ENCODE peak calls at places on chromosomes 11 and 22, in nine cellular contexts. R, N, I, W, B, M, Y, A and X are unnamed samples.
A peak's percentile ranks its signal among the peaks of the same experiment; 100 is the strongest.

GRCh38 chr11:129279326-129280026 is 87.4 kb upstream of the ARHGAP32 start:
- DNase-seq in R (peak; percentile 86), N (peak; percentile 94), I (no peak), W (peak; percentile 71), B (no peak), M (peak; percentile 69), Y (peak; percentile 22), A (peak; percentile 84), X (peak; percentile 45)

GRCh38 chr22:42937164-42937854 is 77.6 kb downstream of the PACSIN2 start:
- DNase-seq in R (no peak), N (peak; percentile 80), I (peak; percentile 30), W (peak; percentile 88), B (no peak), M (peak; percentile 87), Y (peak; percentile 55), A (peak; percentile 70), X (peak; percentile 69)

GRCh38 chr11:86737752-86738151 is 62.6 kb upstream of the PRSS23 start:
- DNase-seq in R (no peak), N (peak; percentile 81), I (no peak), W (no peak), B (no peak), M (peak; percentile 92), Y (no peak), A (no peak), X (no peak)

GRCh38 chr11:116691779-116692178 is 81.0 kb downstream of the BUD13 start:
- DNase-seq in R (peak; percentile 48), N (peak; percentile 69), I (peak; percentile 49), W (no peak), B (no peak), M (peak; percentile 43), Y (no peak), A (peak; percentile 44), X (peak; percentile 24)

GRCh38 chr22:39435616-39436015 is 21.2 kb upstream of the MGAT3 start:
- DNase-seq in R (no peak), N (no peak), I (no peak), W (no peak), B (no peak), M (no peak), Y (no peak), A (no peak), X (no peak)

GRCh38 chr11:122486793-122487495 is 168.6 kb upstream of the UBASH3B start:
- DNase-seq in R (no peak), N (no peak), I (no peak), W (peak; percentile 50), B (no peak), M (peak; percentile 17), Y (no peak), A (no peak), X (no peak)

GRCh38 chr11:66659785-66660184 is 17.9 kb downstream of the RBM4B start:
- DNase-seq in R (no peak), N (no peak), I (peak; percentile 47), W (no peak), B (no peak), M (no peak), Y (no peak), A (no peak), X (no peak)

GRCh38 chr11:26231252-26231661 is 100.7 kb upstream of the ANO3 start:
- DNase-seq in R (no peak), N (peak; percentile 57), I (no peak), W (peak; percentile 94), B (peak; percentile 44), M (peak; percentile 88), Y (peak; percentile 77), A (no peak), X (no peak)

DNA sequence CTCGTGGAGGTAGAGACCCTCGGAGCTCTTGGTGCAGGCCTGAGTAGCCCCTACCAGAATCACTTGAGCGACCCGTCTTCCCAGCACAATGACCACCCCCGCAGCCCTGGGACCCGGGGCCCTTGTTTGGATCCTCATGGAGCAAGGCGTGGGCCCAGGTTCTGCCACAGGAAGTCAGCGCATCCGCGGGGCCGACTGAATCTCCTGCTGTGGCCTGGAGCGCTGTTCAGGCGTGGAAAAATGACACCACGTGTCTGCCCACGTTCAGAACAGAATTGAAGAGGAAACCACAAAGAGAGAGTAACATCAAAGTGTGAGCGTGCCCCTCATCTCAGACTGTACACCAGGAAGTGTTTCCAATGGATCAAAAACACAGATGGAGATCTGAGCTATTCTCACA is 1479.2 kb downstream of the TBC1D22A start:
- DNase-seq in R (no peak), N (no peak), I (no peak), W (no peak), B (no peak), M (no peak), Y (no peak), A (no peak), X (no peak)
- H3K4me3 ChIP-seq in R (no peak overlapping the region), N (no peak overlapping the region), I (no peak overlapping the region), W (no peak overlapping the region), B (no peak overlapping the region), M (no peak overlapping the region), Y (no peak overlapping the region), A (no peak overlapping the region), X (no peak overlapping the region)

GRCh38 chr22:17918840-17919239 is 105.5 kb downstream of the MICAL3 start:
- DNase-seq in R (no peak), N (no peak), I (no peak), W (peak; percentile 67), B (no peak), M (no peak), Y (no peak), A (no peak), X (no peak)

GRCh38 chr22:17920992-17921650 is 103.2 kb downstream of the MICAL3 start:
- DNase-seq in R (no peak), N (no peak), I (no peak), W (no peak), B (no peak), M (peak; percentile 36), Y (no peak), A (no peak), X (no peak)

GRCh38 chr22:17921871-17922821 is 102.2 kb downstream of the MICAL3 start:
- DNase-seq in R (no peak), N (no peak), I (no peak), W (peak; percentile 31), B (no peak), M (no peak), Y (no peak), A (peak; percentile 53), X (no peak)

GRCh38 chr22:17919276-17920144 is 104.9 kb downstream of the MICAL3 start:
- DNase-seq in R (no peak), N (no peak), I (no peak), W (no peak), B (no peak), M (no peak), Y (no peak), A (no peak), X (no peak)

DNA sequence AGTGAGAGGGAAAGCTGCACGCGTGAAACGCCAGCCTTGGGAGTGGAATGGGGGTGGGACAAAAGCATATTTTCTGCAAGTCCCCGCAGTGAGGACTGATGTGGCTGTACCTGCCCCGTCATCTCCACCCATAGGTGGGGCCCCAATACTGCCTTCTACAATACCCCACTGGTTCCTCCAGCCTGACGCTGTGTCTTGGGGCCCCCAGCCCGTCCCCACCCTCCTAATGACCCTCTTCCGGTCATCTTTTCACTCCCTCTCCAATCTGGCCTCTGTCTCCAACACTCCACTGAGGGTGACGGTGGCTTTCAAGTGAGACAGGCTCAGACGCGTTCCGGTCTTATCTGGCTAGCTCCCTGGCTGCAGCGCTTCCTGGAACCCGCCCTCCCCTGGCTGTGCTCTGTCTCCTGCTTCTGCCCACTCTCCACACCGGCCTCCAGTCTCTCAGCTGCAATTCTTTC is 104.2 kb downstream of the MICAL3 start:
- DNase-seq in R (no peak), N (no peak), I (no peak), W (peak; percentile 72), B (no peak), M (peak; percentile 48), Y (no peak), A (peak; percentile 79), X (no peak)
- H3K4me3 ChIP-seq in R (no peak overlapping the region), N (no peak overlapping the region), I (no peak overlapping the region), W (no peak overlapping the region), B (peak overlapping the region; percentile 20), M (no peak overlapping the region), Y (no peak overlapping the region), A (no peak overlapping the region), X (no peak overlapping the region)

DNA sequence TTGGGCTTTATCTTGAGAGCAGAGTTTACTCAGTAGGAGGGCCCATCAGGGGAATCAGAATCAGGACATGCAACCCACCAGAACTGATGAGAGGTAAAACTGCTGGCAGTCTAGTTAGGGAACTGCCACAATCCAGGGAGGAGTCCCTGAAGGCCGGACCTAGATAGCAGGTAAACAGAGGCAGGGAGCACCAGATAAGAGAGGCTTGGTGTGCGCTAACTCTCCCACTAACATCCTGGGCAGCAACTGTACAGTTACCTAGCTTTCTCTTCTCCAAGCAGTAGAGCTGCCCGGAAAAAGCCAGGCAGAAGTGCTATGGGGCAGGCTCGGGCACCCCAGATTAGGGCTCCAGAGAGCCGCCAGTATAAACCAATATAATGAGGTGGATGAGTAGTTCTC is 865 bp upstream of the AMOTL1 start:
- DNase-seq in R (no peak), N (no peak), I (no peak), W (no peak), B (no peak), M (no peak), Y (no peak), A (no peak), X (no peak)
- H3K4me3 ChIP-seq in R (no peak overlapping the region), N (peak overlapping the region; percentile 93), I (no peak overlapping the region), W (peak overlapping the region; percentile 89), B (no peak overlapping the region), M (no peak overlapping the region), Y (no peak overlapping the region), A (no peak overlapping the region), X (no peak overlapping the region)

GRCh38 chr22:19039448-19039780 is 82.8 kb downstream of the DGCR2 start:
- DNase-seq in R (no peak), N (no peak), I (no peak), W (no peak), B (no peak), M (no peak), Y (no peak), A (no peak), X (no peak)

GRCh38 chr22:19038164-19038546 is 84.1 kb downstream of the DGCR2 start:
- DNase-seq in R (no peak), N (no peak), I (no peak), W (no peak), B (no peak), M (no peak), Y (no peak), A (no peak), X (no peak)

GRCh38 chr22:19039796-19040580 is 82.2 kb downstream of the DGCR2 start:
- DNase-seq in R (no peak), N (no peak), I (no peak), W (no peak), B (no peak), M (no peak), Y (no peak), A (no peak), X (no peak)

GRCh38 chr22:19037282-19038163 is 84.7 kb downstream of the DGCR2 start:
- DNase-seq in R (no peak), N (no peak), I (no peak), W (no peak), B (no peak), M (no peak), Y (no peak), A (no peak), X (no peak)

DNA sequence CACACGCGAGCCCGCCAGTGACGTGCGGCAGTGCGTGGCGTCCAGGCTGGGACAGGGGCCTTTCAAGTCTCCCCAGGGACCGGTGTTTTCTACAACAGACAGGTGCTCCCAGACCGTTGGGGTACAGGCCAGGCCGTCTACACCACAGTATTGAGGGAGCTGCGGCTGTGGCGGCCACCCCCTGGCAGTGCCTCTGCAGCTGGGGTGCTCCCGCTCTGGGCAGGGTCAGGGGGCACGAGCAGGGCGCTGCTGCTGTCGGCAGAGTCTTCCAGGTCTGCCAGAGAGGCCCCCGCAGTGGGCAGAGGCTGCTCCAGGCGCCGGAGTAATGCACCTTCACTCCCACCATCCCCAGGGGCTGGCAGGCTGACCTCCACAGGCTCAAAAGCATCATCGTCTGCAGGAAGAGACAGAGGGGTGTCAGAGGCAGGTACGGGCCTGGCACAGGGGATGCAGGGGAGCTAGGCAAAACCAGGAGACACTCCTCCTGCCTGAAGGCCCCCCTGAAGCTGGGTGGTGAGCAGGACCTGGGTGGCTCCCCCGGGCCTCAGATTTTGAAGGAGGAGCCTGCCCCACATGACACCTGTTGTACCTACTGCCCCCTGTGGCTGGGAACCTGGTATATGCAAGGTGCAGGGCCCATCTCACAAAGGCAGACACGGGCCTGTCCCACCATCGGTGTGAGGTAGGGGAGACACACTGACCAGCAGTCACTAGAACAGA is 83.3 kb downstream of the DGCR2 start:
- DNase-seq in R (no peak), N (no peak), I (no peak), W (no peak), B (no peak), M (no peak), Y (no peak), A (no peak), X (no peak)
- H3K4me3 ChIP-seq in R (no peak overlapping the region), N (no peak overlapping the region), I (no peak overlapping the region), W (no peak overlapping the region), B (no peak overlapping the region), M (no peak overlapping the region), Y (no peak overlapping the region), A (no peak overlapping the region), X (no peak overlapping the region)